ENCODE peak calls at places on chromosomes 2 and 18, in seven cellular contexts. One of them, this sample, is unnamed. For H3K36me3, the result is how much of the 10 kb centered on the place peaks cover.

GRCh38 chr18:55863876-55864275 is 275.9 kb upstream of the TCF4 start:
- DNase-seq in HCT116: no peak
- DNase-seq in brain microvascular endothelial cell: no peak
- DNase-seq in RWPE2: no peak
- DNase-seq in cardiac muscle cell: peak
- DNase-seq in adrenal gland: no peak
- DNase-seq in ascending aorta: no peak
- DNase-seq in this sample: peak

GRCh38 chr18:24368749-24369148 is 28.9 kb downstream of the OSBPL1A start:
- DNase-seq in HCT116: no peak
- DNase-seq in brain microvascular endothelial cell: no peak
- DNase-seq in RWPE2: no peak
- DNase-seq in cardiac muscle cell: no peak
- DNase-seq in adrenal gland: no peak
- DNase-seq in ascending aorta: no peak
- DNase-seq in this sample: no peak

GRCh38 chr18:78107363-78107762 is 857.7 kb downstream of the GALR1 start:
- DNase-seq in HCT116: no peak
- DNase-seq in brain microvascular endothelial cell: no peak
- DNase-seq in RWPE2: no peak
- DNase-seq in cardiac muscle cell: no peak
- DNase-seq in adrenal gland: no peak
- DNase-seq in ascending aorta: no peak
- DNase-seq in this sample: no peak

GRCh38 chr2:192029089-192029488 is 165.6 kb downstream of the TMEFF2 start:
- DNase-seq in HCT116: peak
- DNase-seq in brain microvascular endothelial cell: peak
- DNase-seq in RWPE2: no peak
- DNase-seq in cardiac muscle cell: peak
- DNase-seq in adrenal gland: no peak
- DNase-seq in ascending aorta: no peak
- DNase-seq in this sample: no peak

GRCh38 chr18:52190630-52191029 is 149.4 kb upstream of the DCC start:
- DNase-seq in HCT116: no peak
- DNase-seq in brain microvascular endothelial cell: no peak
- DNase-seq in RWPE2: no peak
- DNase-seq in cardiac muscle cell: no peak
- DNase-seq in adrenal gland: no peak
- DNase-seq in ascending aorta: no peak
- DNase-seq in this sample: no peak

GRCh38 chr2:108145551-108145950 is 94.2 kb upstream of the SULT1C3 start:
- DNase-seq in HCT116: no peak
- DNase-seq in brain microvascular endothelial cell: peak
- DNase-seq in RWPE2: no peak
- DNase-seq in cardiac muscle cell: no peak
- DNase-seq in adrenal gland: no peak
- DNase-seq in ascending aorta: no peak
- DNase-seq in this sample: no peak

GRCh38 chr18:46152808-46153617 is 48.8 kb downstream of the HAUS1 start:
- DNase-seq in HCT116: no peak
- DNase-seq in brain microvascular endothelial cell: no peak
- DNase-seq in RWPE2: peak
- DNase-seq in cardiac muscle cell: no peak
- DNase-seq in adrenal gland: no peak
- DNase-seq in ascending aorta: no peak
- DNase-seq in this sample: no peak

GRCh38 chr2:69305712-69306611 is 81.1 kb downstream of the GFPT1 start:
- DNase-seq in HCT116: no peak
- DNase-seq in brain microvascular endothelial cell: no peak
- DNase-seq in RWPE2: no peak
- DNase-seq in cardiac muscle cell: peak
- DNase-seq in adrenal gland: no peak
- DNase-seq in ascending aorta: no peak
- DNase-seq in this sample: no peak

GRCh38 chr2:26119521-26119920 is 53.4 kb upstream of the GAREM2 start:
- DNase-seq in HCT116: no peak
- DNase-seq in brain microvascular endothelial cell: no peak
- DNase-seq in RWPE2: no peak
- DNase-seq in cardiac muscle cell: no peak
- DNase-seq in adrenal gland: no peak
- DNase-seq in ascending aorta: no peak
- DNase-seq in this sample: no peak

GRCh38 chr18:23032030-23032582 is 99.0 kb downstream of the RBBP8 start:
- DNase-seq in HCT116: no peak
- DNase-seq in brain microvascular endothelial cell: no peak
- DNase-seq in RWPE2: no peak
- DNase-seq in cardiac muscle cell: peak
- DNase-seq in adrenal gland: no peak
- DNase-seq in ascending aorta: no peak
- DNase-seq in this sample: peak

GRCh38 chr18:14937271-14937670 is 189.3 kb downstream of the ANKRD30B start:
- DNase-seq in HCT116: no peak
- DNase-seq in brain microvascular endothelial cell: no peak
- DNase-seq in RWPE2: no peak
- DNase-seq in cardiac muscle cell: no peak
- DNase-seq in adrenal gland: no peak
- DNase-seq in ascending aorta: no peak
- DNase-seq in this sample: no peak

GRCh38 chr2:172242968-172243367 is 140.3 kb upstream of the DLX2 start:
- DNase-seq in HCT116: no peak
- DNase-seq in brain microvascular endothelial cell: no peak
- DNase-seq in RWPE2: no peak
- DNase-seq in cardiac muscle cell: no peak
- DNase-seq in adrenal gland: no peak
- DNase-seq in ascending aorta: no peak
- DNase-seq in this sample: no peak

GRCh38 chr18:80189197-80189865 is 58.0 kb downstream of the PARD6G start:
- DNase-seq in HCT116: no peak
- DNase-seq in brain microvascular endothelial cell: no peak
- DNase-seq in RWPE2: no peak
- DNase-seq in cardiac muscle cell: no peak
- DNase-seq in adrenal gland: no peak
- DNase-seq in ascending aorta: no peak
- DNase-seq in this sample: no peak

GRCh38 chr18:61606759-61607158 is 273.5 kb downstream of the CDH20 start:
- DNase-seq in HCT116: peak
- DNase-seq in brain microvascular endothelial cell: peak
- DNase-seq in RWPE2: peak
- DNase-seq in cardiac muscle cell: peak
- DNase-seq in adrenal gland: peak
- DNase-seq in ascending aorta: no peak
- DNase-seq in this sample: peak

GRCh38 chr2:9639000-9639602 is 8.3 kb upstream of the YWHAQ start:
- DNase-seq in HCT116: no peak
- DNase-seq in brain microvascular endothelial cell: no peak
- DNase-seq in RWPE2: no peak
- DNase-seq in cardiac muscle cell: peak
- DNase-seq in adrenal gland: no peak
- DNase-seq in ascending aorta: no peak
- DNase-seq in this sample: no peak

GRCh38 chr2:636151-636621 is 41.0 kb downstream of the TMEM18 start:
- DNase-seq in HCT116: no peak
- DNase-seq in brain microvascular endothelial cell: no peak
- DNase-seq in RWPE2: no peak
- DNase-seq in cardiac muscle cell: no peak
- DNase-seq in adrenal gland: no peak
- DNase-seq in ascending aorta: no peak
- DNase-seq in this sample: no peak

GRCh38 chr2:212958133-212958532 is 193.3 kb downstream of the IKZF2 start:
- DNase-seq in HCT116: no peak
- DNase-seq in brain microvascular endothelial cell: no peak
- DNase-seq in RWPE2: no peak
- DNase-seq in cardiac muscle cell: no peak
- DNase-seq in adrenal gland: no peak
- DNase-seq in ascending aorta: no peak
- DNase-seq in this sample: no peak

GRCh38 chr2:175012516-175012915 is 7.3 kb upstream of the CHN1 start:
- DNase-seq in HCT116: no peak
- DNase-seq in brain microvascular endothelial cell: no peak
- DNase-seq in RWPE2: no peak
- DNase-seq in cardiac muscle cell: no peak
- DNase-seq in adrenal gland: no peak
- DNase-seq in ascending aorta: no peak
- DNase-seq in this sample: no peak

GRCh38 chr2:75432761-75433361 is 127.9 kb downstream of the EVA1A start:
- DNase-seq in HCT116: no peak
- DNase-seq in brain microvascular endothelial cell: peak
- DNase-seq in RWPE2: no peak
- DNase-seq in cardiac muscle cell: peak
- DNase-seq in adrenal gland: no peak
- DNase-seq in ascending aorta: no peak
- DNase-seq in this sample: no peak

GRCh38 chr2:102185347-102185746 is 1.5 kb upstream of the IL1RL2 start:
- DNase-seq in HCT116: no peak
- DNase-seq in brain microvascular endothelial cell: peak
- DNase-seq in RWPE2: no peak
- DNase-seq in cardiac muscle cell: peak
- DNase-seq in adrenal gland: no peak
- DNase-seq in ascending aorta: no peak
- DNase-seq in this sample: no peak

GRCh38 chr2:20925265-20925889 is 102.5 kb upstream of the LDAH start:
- DNase-seq in HCT116: no peak
- DNase-seq in brain microvascular endothelial cell: no peak
- DNase-seq in RWPE2: no peak
- DNase-seq in cardiac muscle cell: peak
- DNase-seq in adrenal gland: no peak
- DNase-seq in ascending aorta: no peak
- DNase-seq in this sample: no peak

GRCh38 chr2:68693947-68694346 is 40.7 kb upstream of the ARHGAP25 start:
- DNase-seq in HCT116: no peak
- DNase-seq in brain microvascular endothelial cell: no peak
- DNase-seq in RWPE2: no peak
- DNase-seq in cardiac muscle cell: no peak
- DNase-seq in adrenal gland: no peak
- DNase-seq in ascending aorta: no peak
- DNase-seq in this sample: no peak

GRCh38 chr18:31204833-31205232 is 42.2 kb upstream of the DSC1 start:
- DNase-seq in HCT116: no peak
- DNase-seq in brain microvascular endothelial cell: no peak
- DNase-seq in RWPE2: no peak
- DNase-seq in cardiac muscle cell: no peak
- DNase-seq in adrenal gland: no peak
- DNase-seq in ascending aorta: no peak
- DNase-seq in this sample: no peak

GRCh38 chr2:162175720-162176119 is 23.7 kb upstream of the GCG start:
- DNase-seq in HCT116: no peak
- DNase-seq in brain microvascular endothelial cell: no peak
- DNase-seq in RWPE2: no peak
- DNase-seq in cardiac muscle cell: no peak
- DNase-seq in adrenal gland: no peak
- DNase-seq in ascending aorta: no peak
- DNase-seq in this sample: no peak
- TF ChIP-seq CTCF in HCT116: no peak
- TF ChIP-seq CTCF in brain microvascular endothelial cell: no peak
- TF ChIP-seq CTCF in RWPE2: no peak
- TF ChIP-seq CTCF in cardiac muscle cell: no peak
- TF ChIP-seq CTCF in adrenal gland: no peak
- TF ChIP-seq CTCF in ascending aorta: no peak
- TF ChIP-seq CTCF in this sample: no peak

DNA sequence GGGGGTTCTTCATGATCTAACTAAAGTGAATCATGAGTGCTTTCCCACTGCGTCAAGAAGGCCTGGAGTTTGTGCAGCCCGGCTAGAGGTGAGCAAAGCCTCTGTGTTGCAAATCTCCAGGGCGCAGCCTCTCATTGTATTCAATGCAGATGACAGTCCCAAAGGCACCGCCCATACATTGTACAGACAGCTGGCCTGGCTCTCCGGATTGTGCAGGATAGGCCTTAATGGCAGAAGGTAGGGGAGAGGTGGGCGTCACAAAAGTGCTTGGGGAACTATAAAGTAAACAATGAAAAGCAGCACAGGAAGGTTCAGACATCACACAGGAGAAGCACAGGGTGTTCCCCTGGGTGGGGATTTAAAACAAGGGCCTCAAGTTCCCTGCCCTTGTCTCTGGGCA is 892 bp upstream of the GYPC start:
- DNase-seq in HCT116: no peak
- DNase-seq in brain microvascular endothelial cell: no peak
- DNase-seq in RWPE2: no peak
- DNase-seq in cardiac muscle cell: no peak
- DNase-seq in adrenal gland: no peak
- DNase-seq in ascending aorta: no peak
- DNase-seq in this sample: no peak
- H3K4me3 ChIP-seq in HCT116: no peak
- H3K4me3 ChIP-seq in brain microvascular endothelial cell: no peak
- H3K4me3 ChIP-seq in RWPE2: no peak
- H3K4me3 ChIP-seq in cardiac muscle cell: no peak
- H3K4me3 ChIP-seq in adrenal gland: peak
- H3K4me3 ChIP-seq in ascending aorta: peak
- H3K4me3 ChIP-seq in this sample: no peak

DNA sequence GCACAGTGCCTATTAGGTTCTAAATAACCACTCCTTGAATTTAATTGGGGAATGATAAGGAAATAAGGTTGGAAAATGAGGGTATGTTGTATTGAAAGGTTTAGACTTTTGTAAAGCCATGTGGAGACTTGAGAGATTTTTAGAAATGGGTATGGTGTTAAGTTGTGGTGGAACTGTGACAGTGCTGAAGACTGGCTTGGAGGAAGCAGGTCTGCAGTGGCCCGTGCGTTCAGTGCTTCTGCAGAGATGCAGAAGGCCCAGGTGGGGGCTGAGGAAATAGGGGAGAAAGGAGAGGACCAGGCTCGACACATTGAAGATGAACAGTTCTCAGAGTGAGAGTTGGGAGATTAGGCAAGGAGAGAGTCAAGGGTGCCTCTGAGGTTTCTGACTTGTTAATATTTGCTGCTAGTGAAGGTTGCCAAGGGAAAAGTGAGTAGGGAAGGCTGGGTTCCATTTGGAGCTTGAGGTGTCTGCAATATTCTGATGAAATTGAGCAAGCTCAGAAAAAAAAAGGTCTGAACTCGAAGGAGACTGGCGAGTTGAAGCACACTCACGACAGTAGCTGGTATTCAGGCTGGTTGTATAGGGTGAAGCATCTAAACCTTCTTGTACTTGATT is 25.5 kb upstream of the SAG start:
- DNase-seq in HCT116: no peak
- DNase-seq in brain microvascular endothelial cell: no peak
- DNase-seq in RWPE2: no peak
- DNase-seq in cardiac muscle cell: no peak
- DNase-seq in adrenal gland: no peak
- DNase-seq in ascending aorta: no peak
- DNase-seq in this sample: no peak
- H3K36me3 ChIP-seq in HCT116: half or more
- H3K36me3 ChIP-seq in brain microvascular endothelial cell: half or more
- H3K36me3 ChIP-seq in RWPE2: half or more
- H3K36me3 ChIP-seq in cardiac muscle cell: under half
- H3K36me3 ChIP-seq in adrenal gland: under half
- H3K36me3 ChIP-seq in ascending aorta: half or more
- H3K36me3 ChIP-seq in this sample: under half

GRCh38 chr2:67237288-67237687 is 159.8 kb upstream of the ETAA1 start:
- DNase-seq in HCT116: no peak
- DNase-seq in brain microvascular endothelial cell: no peak
- DNase-seq in RWPE2: no peak
- DNase-seq in cardiac muscle cell: no peak
- DNase-seq in adrenal gland: no peak
- DNase-seq in ascending aorta: no peak
- DNase-seq in this sample: no peak

DNA sequence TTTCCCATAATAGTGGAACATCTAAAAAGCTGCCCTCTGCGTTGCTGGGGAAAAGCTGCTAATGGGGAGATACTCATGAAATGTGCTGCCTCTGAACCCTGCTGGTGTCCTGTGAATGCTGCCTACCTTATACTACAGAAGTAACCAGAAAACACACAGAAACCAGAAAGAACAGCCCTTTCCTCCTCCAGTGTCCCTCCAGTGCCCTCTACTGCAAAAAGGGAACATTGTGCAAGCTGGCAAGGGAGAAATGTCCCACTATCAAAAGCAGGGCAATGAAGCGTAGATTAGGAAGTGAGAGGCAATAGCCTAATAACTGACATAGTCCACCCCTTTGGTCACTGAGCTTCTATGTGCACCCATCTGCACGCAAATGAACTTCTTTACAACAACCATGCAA is 162.7 kb upstream of the ETAA1 start:
- DNase-seq in HCT116: no peak
- DNase-seq in brain microvascular endothelial cell: peak
- DNase-seq in RWPE2: no peak
- DNase-seq in cardiac muscle cell: peak
- DNase-seq in adrenal gland: peak
- DNase-seq in ascending aorta: no peak
- DNase-seq in this sample: no peak
- TF ChIP-seq CTCF in HCT116: peak
- TF ChIP-seq CTCF in brain microvascular endothelial cell: peak
- TF ChIP-seq CTCF in RWPE2: peak
- TF ChIP-seq CTCF in cardiac muscle cell: peak
- TF ChIP-seq CTCF in adrenal gland: peak
- TF ChIP-seq CTCF in ascending aorta: peak
- TF ChIP-seq CTCF in this sample: peak